ENCODE peak calls at places on chromosome 12, in ten cellular contexts. One of them, this sample, is unnamed.

GRCh38 chr12:116060765-116061164 is 216.7 kb downstream of the MED13L start:
- DNase-seq in endothelial cell: no peak
- DNase-seq in psoas muscle: no peak
- DNase-seq in activated T-cell treated with anti-CD3 and anti-CD28 coated beads for 4 hours: no peak
- DNase-seq in osteocyte: no peak
- DNase-seq in EL: peak; percentile 36
- DNase-seq in activated CD4-positive, alpha-beta T cell treated with anti-CD3 and anti-CD28 coated beads, Interleukin-2, amount 10 ng/mL, durations not matched to agents 7 days and 5 days: peak; percentile 16
- DNase-seq in germinal center: peak; percentile 53
- DNase-seq in COR-L47: no peak
- DNase-seq in globus pallidus: no peak
- DNase-seq in this sample: no peak

GRCh38 chr12:42741771-42742510 is 152.4 kb upstream of the PRICKLE1 start:
- DNase-seq in endothelial cell: no peak
- DNase-seq in psoas muscle: no peak
- DNase-seq in activated T-cell treated with anti-CD3 and anti-CD28 coated beads for 4 hours: no peak
- DNase-seq in osteocyte: no peak
- DNase-seq in EL: peak; percentile 78
- DNase-seq in activated CD4-positive, alpha-beta T cell treated with anti-CD3 and anti-CD28 coated beads, Interleukin-2, amount 10 ng/mL, durations not matched to agents 7 days and 5 days: no peak
- DNase-seq in germinal center: no peak
- DNase-seq in COR-L47: no peak
- DNase-seq in globus pallidus: no peak
- DNase-seq in this sample: no peak

GRCh38 chr12:76883151-76883550 is 4.3 kb upstream of the CSRP2 start:
- DNase-seq in endothelial cell: no peak
- DNase-seq in psoas muscle: no peak
- DNase-seq in activated T-cell treated with anti-CD3 and anti-CD28 coated beads for 4 hours: no peak
- DNase-seq in osteocyte: no peak
- DNase-seq in EL: peak; percentile 86
- DNase-seq in activated CD4-positive, alpha-beta T cell treated with anti-CD3 and anti-CD28 coated beads, Interleukin-2, amount 10 ng/mL, durations not matched to agents 7 days and 5 days: no peak
- DNase-seq in germinal center: no peak
- DNase-seq in COR-L47: no peak
- DNase-seq in globus pallidus: no peak
- DNase-seq in this sample: no peak

GRCh38 chr12:96879301-96879700 is 27.8 kb upstream of the NEDD1 start:
- DNase-seq in endothelial cell: no peak
- DNase-seq in psoas muscle: no peak
- DNase-seq in activated T-cell treated with anti-CD3 and anti-CD28 coated beads for 4 hours: no peak
- DNase-seq in osteocyte: no peak
- DNase-seq in EL: peak; percentile 38
- DNase-seq in activated CD4-positive, alpha-beta T cell treated with anti-CD3 and anti-CD28 coated beads, Interleukin-2, amount 10 ng/mL, durations not matched to agents 7 days and 5 days: no peak
- DNase-seq in germinal center: no peak
- DNase-seq in COR-L47: no peak
- DNase-seq in globus pallidus: no peak
- DNase-seq in this sample: no peak

GRCh38 chr12:79262938-79263337 is 398.4 kb downstream of the SYT1 start:
- DNase-seq in endothelial cell: no peak
- DNase-seq in psoas muscle: no peak
- DNase-seq in activated T-cell treated with anti-CD3 and anti-CD28 coated beads for 4 hours: no peak
- DNase-seq in osteocyte: no peak
- DNase-seq in EL: peak; percentile 36
- DNase-seq in activated CD4-positive, alpha-beta T cell treated with anti-CD3 and anti-CD28 coated beads, Interleukin-2, amount 10 ng/mL, durations not matched to agents 7 days and 5 days: no peak
- DNase-seq in germinal center: no peak
- DNase-seq in COR-L47: no peak
- DNase-seq in globus pallidus: no peak
- DNase-seq in this sample: no peak

GRCh38 chr12:43676183-43676813 is 82.3 kb downstream of the PUS7L start:
- DNase-seq in endothelial cell: peak; percentile 24
- DNase-seq in psoas muscle: no peak
- DNase-seq in activated T-cell treated with anti-CD3 and anti-CD28 coated beads for 4 hours: no peak
- DNase-seq in osteocyte: no peak
- DNase-seq in EL: peak; percentile 6
- DNase-seq in activated CD4-positive, alpha-beta T cell treated with anti-CD3 and anti-CD28 coated beads, Interleukin-2, amount 10 ng/mL, durations not matched to agents 7 days and 5 days: peak; percentile 15
- DNase-seq in germinal center: peak; percentile 27
- DNase-seq in COR-L47: no peak
- DNase-seq in globus pallidus: no peak
- DNase-seq in this sample: no peak

GRCh38 chr12:81759215-81759991 is at the start of gene PPFIA2:
- DNase-seq in endothelial cell: peak; percentile 18
- DNase-seq in psoas muscle: peak; percentile 17
- DNase-seq in activated T-cell treated with anti-CD3 and anti-CD28 coated beads for 4 hours: no peak
- DNase-seq in osteocyte: no peak
- DNase-seq in EL: no peak
- DNase-seq in activated CD4-positive, alpha-beta T cell treated with anti-CD3 and anti-CD28 coated beads, Interleukin-2, amount 10 ng/mL, durations not matched to agents 7 days and 5 days: peak; percentile 19
- DNase-seq in germinal center: no peak
- DNase-seq in COR-L47: peak; percentile 48
- DNase-seq in globus pallidus: peak; percentile 51
- DNase-seq in this sample: peak; percentile 13

GRCh38 chr12:12172106-12172511 is 94.7 kb downstream of the LRP6 start:
- DNase-seq in endothelial cell: no peak
- DNase-seq in psoas muscle: no peak
- DNase-seq in activated T-cell treated with anti-CD3 and anti-CD28 coated beads for 4 hours: no peak
- DNase-seq in osteocyte: no peak
- DNase-seq in EL: peak; percentile 55
- DNase-seq in activated CD4-positive, alpha-beta T cell treated with anti-CD3 and anti-CD28 coated beads, Interleukin-2, amount 10 ng/mL, durations not matched to agents 7 days and 5 days: peak; percentile 56
- DNase-seq in germinal center: no peak
- DNase-seq in COR-L47: no peak
- DNase-seq in globus pallidus: no peak
- DNase-seq in this sample: no peak

GRCh38 chr12:115450710-115451109 is 766.7 kb upstream of the TBX3 start:
- DNase-seq in endothelial cell: no peak
- DNase-seq in psoas muscle: no peak
- DNase-seq in activated T-cell treated with anti-CD3 and anti-CD28 coated beads for 4 hours: no peak
- DNase-seq in osteocyte: no peak
- DNase-seq in EL: no peak
- DNase-seq in activated CD4-positive, alpha-beta T cell treated with anti-CD3 and anti-CD28 coated beads, Interleukin-2, amount 10 ng/mL, durations not matched to agents 7 days and 5 days: no peak
- DNase-seq in germinal center: no peak
- DNase-seq in COR-L47: no peak
- DNase-seq in globus pallidus: no peak
- DNase-seq in this sample: no peak

GRCh38 chr12:98399532-98399931 is 115.9 kb upstream of the TMPO start:
- DNase-seq in endothelial cell: no peak
- DNase-seq in psoas muscle: no peak
- DNase-seq in activated T-cell treated with anti-CD3 and anti-CD28 coated beads for 4 hours: peak; percentile 61
- DNase-seq in osteocyte: no peak
- DNase-seq in EL: peak; percentile 70
- DNase-seq in activated CD4-positive, alpha-beta T cell treated with anti-CD3 and anti-CD28 coated beads, Interleukin-2, amount 10 ng/mL, durations not matched to agents 7 days and 5 days: peak; percentile 61
- DNase-seq in germinal center: no peak
- DNase-seq in COR-L47: peak; percentile 43
- DNase-seq in globus pallidus: no peak
- DNase-seq in this sample: peak; percentile 27

GRCh38 chr12:59620326-59620725 is 24.5 kb downstream of the SLC16A7 start:
- DNase-seq in endothelial cell: no peak
- DNase-seq in psoas muscle: no peak
- DNase-seq in activated T-cell treated with anti-CD3 and anti-CD28 coated beads for 4 hours: no peak
- DNase-seq in osteocyte: no peak
- DNase-seq in EL: no peak
- DNase-seq in activated CD4-positive, alpha-beta T cell treated with anti-CD3 and anti-CD28 coated beads, Interleukin-2, amount 10 ng/mL, durations not matched to agents 7 days and 5 days: no peak
- DNase-seq in germinal center: no peak
- DNase-seq in COR-L47: no peak
- DNase-seq in globus pallidus: peak; percentile 25
- DNase-seq in this sample: no peak

GRCh38 chr12:8047842-8048241 is 15.3 kb downstream of the FOXJ2 start:
- DNase-seq in endothelial cell: no peak
- DNase-seq in psoas muscle: no peak
- DNase-seq in activated T-cell treated with anti-CD3 and anti-CD28 coated beads for 4 hours: no peak
- DNase-seq in osteocyte: no peak
- DNase-seq in EL: no peak
- DNase-seq in activated CD4-positive, alpha-beta T cell treated with anti-CD3 and anti-CD28 coated beads, Interleukin-2, amount 10 ng/mL, durations not matched to agents 7 days and 5 days: no peak
- DNase-seq in germinal center: no peak
- DNase-seq in COR-L47: no peak
- DNase-seq in globus pallidus: no peak
- DNase-seq in this sample: no peak

GRCh38 chr12:21751517-21751916 is 23.0 kb downstream of the KCNJ8 start:
- DNase-seq in endothelial cell: no peak
- DNase-seq in psoas muscle: no peak
- DNase-seq in activated T-cell treated with anti-CD3 and anti-CD28 coated beads for 4 hours: no peak
- DNase-seq in osteocyte: no peak
- DNase-seq in EL: peak; percentile 8
- DNase-seq in activated CD4-positive, alpha-beta T cell treated with anti-CD3 and anti-CD28 coated beads, Interleukin-2, amount 10 ng/mL, durations not matched to agents 7 days and 5 days: no peak
- DNase-seq in germinal center: no peak
- DNase-seq in COR-L47: no peak
- DNase-seq in globus pallidus: no peak
- DNase-seq in this sample: no peak

GRCh38 chr12:91940826-91941225 is 204.8 kb downstream of the BTG1 start:
- DNase-seq in endothelial cell: no peak
- DNase-seq in psoas muscle: no peak
- DNase-seq in activated T-cell treated with anti-CD3 and anti-CD28 coated beads for 4 hours: no peak
- DNase-seq in osteocyte: no peak
- DNase-seq in EL: no peak
- DNase-seq in activated CD4-positive, alpha-beta T cell treated with anti-CD3 and anti-CD28 coated beads, Interleukin-2, amount 10 ng/mL, durations not matched to agents 7 days and 5 days: no peak
- DNase-seq in germinal center: no peak
- DNase-seq in COR-L47: no peak
- DNase-seq in globus pallidus: no peak
- DNase-seq in this sample: no peak

GRCh38 chr12:93636708-93637107 is 40.5 kb upstream of the CRADD start:
- DNase-seq in endothelial cell: no peak
- DNase-seq in psoas muscle: no peak
- DNase-seq in activated T-cell treated with anti-CD3 and anti-CD28 coated beads for 4 hours: no peak
- DNase-seq in osteocyte: no peak
- DNase-seq in EL: no peak
- DNase-seq in activated CD4-positive, alpha-beta T cell treated with anti-CD3 and anti-CD28 coated beads, Interleukin-2, amount 10 ng/mL, durations not matched to agents 7 days and 5 days: no peak
- DNase-seq in germinal center: no peak
- DNase-seq in COR-L47: no peak
- DNase-seq in globus pallidus: no peak
- DNase-seq in this sample: no peak

GRCh38 chr12:80353254-80353653 is 90.8 kb upstream of the PTPRQ start:
- DNase-seq in endothelial cell: no peak
- DNase-seq in psoas muscle: no peak
- DNase-seq in activated T-cell treated with anti-CD3 and anti-CD28 coated beads for 4 hours: no peak
- DNase-seq in osteocyte: no peak
- DNase-seq in EL: peak; percentile 25
- DNase-seq in activated CD4-positive, alpha-beta T cell treated with anti-CD3 and anti-CD28 coated beads, Interleukin-2, amount 10 ng/mL, durations not matched to agents 7 days and 5 days: no peak
- DNase-seq in germinal center: no peak
- DNase-seq in COR-L47: no peak
- DNase-seq in globus pallidus: no peak
- DNase-seq in this sample: no peak

GRCh38 chr12:49621651-49622500 is 1.5 kb upstream of the PRPF40B start:
- DNase-seq in endothelial cell: no peak
- DNase-seq in psoas muscle: no peak
- DNase-seq in activated T-cell treated with anti-CD3 and anti-CD28 coated beads for 4 hours: no peak
- DNase-seq in osteocyte: no peak
- DNase-seq in EL: peak; percentile 40
- DNase-seq in activated CD4-positive, alpha-beta T cell treated with anti-CD3 and anti-CD28 coated beads, Interleukin-2, amount 10 ng/mL, durations not matched to agents 7 days and 5 days: no peak
- DNase-seq in germinal center: no peak
- DNase-seq in COR-L47: no peak
- DNase-seq in globus pallidus: no peak
- DNase-seq in this sample: no peak

GRCh38 chr12:12356886-12357696 is at the start of gene BORCS5:
- DNase-seq in endothelial cell: peak; percentile 90
- DNase-seq in psoas muscle: peak; percentile 98
- DNase-seq in activated T-cell treated with anti-CD3 and anti-CD28 coated beads for 4 hours: peak; percentile 97
- DNase-seq in osteocyte: peak; percentile 95
- DNase-seq in EL: peak; percentile 94
- DNase-seq in activated CD4-positive, alpha-beta T cell treated with anti-CD3 and anti-CD28 coated beads, Interleukin-2, amount 10 ng/mL, durations not matched to agents 7 days and 5 days: peak; percentile 99
- DNase-seq in germinal center: peak; percentile 92
- DNase-seq in COR-L47: peak; percentile 89
- DNase-seq in globus pallidus: peak; percentile 98
- DNase-seq in this sample: peak; percentile 97

GRCh38 chr12:89709994-89710872 is 1.6 kb upstream of the ATP2B1 start:
- DNase-seq in endothelial cell: peak; percentile 62
- DNase-seq in psoas muscle: peak; percentile 70
- DNase-seq in activated T-cell treated with anti-CD3 and anti-CD28 coated beads for 4 hours: peak; percentile 25
- DNase-seq in osteocyte: no peak
- DNase-seq in EL: peak; percentile 58
- DNase-seq in activated CD4-positive, alpha-beta T cell treated with anti-CD3 and anti-CD28 coated beads, Interleukin-2, amount 10 ng/mL, durations not matched to agents 7 days and 5 days: peak; percentile 37
- DNase-seq in germinal center: no peak
- DNase-seq in COR-L47: no peak
- DNase-seq in globus pallidus: no peak
- DNase-seq in this sample: peak; percentile 48

GRCh38 chr12:30882706-30883105 is 43.8 kb upstream of the TSPAN11 start:
- DNase-seq in endothelial cell: no peak
- DNase-seq in psoas muscle: no peak
- DNase-seq in activated T-cell treated with anti-CD3 and anti-CD28 coated beads for 4 hours: no peak
- DNase-seq in osteocyte: no peak
- DNase-seq in EL: no peak
- DNase-seq in activated CD4-positive, alpha-beta T cell treated with anti-CD3 and anti-CD28 coated beads, Interleukin-2, amount 10 ng/mL, durations not matched to agents 7 days and 5 days: no peak
- DNase-seq in germinal center: no peak
- DNase-seq in COR-L47: no peak
- DNase-seq in globus pallidus: peak; percentile 35
- DNase-seq in this sample: no peak

GRCh38 chr12:130470969-130471368 is 133.3 kb downstream of the PIWIL1 start:
- DNase-seq in endothelial cell: no peak
- DNase-seq in psoas muscle: no peak
- DNase-seq in activated T-cell treated with anti-CD3 and anti-CD28 coated beads for 4 hours: no peak
- DNase-seq in osteocyte: no peak
- DNase-seq in EL: no peak
- DNase-seq in activated CD4-positive, alpha-beta T cell treated with anti-CD3 and anti-CD28 coated beads, Interleukin-2, amount 10 ng/mL, durations not matched to agents 7 days and 5 days: no peak
- DNase-seq in germinal center: no peak
- DNase-seq in COR-L47: no peak
- DNase-seq in globus pallidus: no peak
- DNase-seq in this sample: no peak

GRCh38 chr12:109732321-109733305 is 19.0 kb downstream of the FAM222A start:
- DNase-seq in endothelial cell: no peak
- DNase-seq in psoas muscle: peak; percentile 4
- DNase-seq in activated T-cell treated with anti-CD3 and anti-CD28 coated beads for 4 hours: no peak
- DNase-seq in osteocyte: no peak
- DNase-seq in EL: no peak
- DNase-seq in activated CD4-positive, alpha-beta T cell treated with anti-CD3 and anti-CD28 coated beads, Interleukin-2, amount 10 ng/mL, durations not matched to agents 7 days and 5 days: no peak
- DNase-seq in germinal center: no peak
- DNase-seq in COR-L47: no peak
- DNase-seq in globus pallidus: no peak
- DNase-seq in this sample: no peak

GRCh38 chr12:53564941-53565340 is 57.7 kb upstream of the NPFF start:
- DNase-seq in endothelial cell: no peak
- DNase-seq in psoas muscle: no peak
- DNase-seq in activated T-cell treated with anti-CD3 and anti-CD28 coated beads for 4 hours: no peak
- DNase-seq in osteocyte: no peak
- DNase-seq in EL: no peak
- DNase-seq in activated CD4-positive, alpha-beta T cell treated with anti-CD3 and anti-CD28 coated beads, Interleukin-2, amount 10 ng/mL, durations not matched to agents 7 days and 5 days: no peak
- DNase-seq in germinal center: no peak
- DNase-seq in COR-L47: no peak
- DNase-seq in globus pallidus: no peak
- DNase-seq in this sample: no peak

GRCh38 chr12:13135336-13136178 is 32.1 kb upstream of the GSG1 start:
- DNase-seq in endothelial cell: no peak
- DNase-seq in psoas muscle: peak; percentile 66
- DNase-seq in activated T-cell treated with anti-CD3 and anti-CD28 coated beads for 4 hours: no peak
- DNase-seq in osteocyte: peak; percentile 89
- DNase-seq in EL: peak; percentile 93
- DNase-seq in activated CD4-positive, alpha-beta T cell treated with anti-CD3 and anti-CD28 coated beads, Interleukin-2, amount 10 ng/mL, durations not matched to agents 7 days and 5 days: no peak
- DNase-seq in germinal center: no peak
- DNase-seq in COR-L47: no peak
- DNase-seq in globus pallidus: peak; percentile 51
- DNase-seq in this sample: peak; percentile 87

GRCh38 chr12:108640802-108641445 is 7.2 kb upstream of the SELPLG start:
- DNase-seq in endothelial cell: no peak
- DNase-seq in psoas muscle: no peak
- DNase-seq in activated T-cell treated with anti-CD3 and anti-CD28 coated beads for 4 hours: no peak
- DNase-seq in osteocyte: no peak
- DNase-seq in EL: peak; percentile 49
- DNase-seq in activated CD4-positive, alpha-beta T cell treated with anti-CD3 and anti-CD28 coated beads, Interleukin-2, amount 10 ng/mL, durations not matched to agents 7 days and 5 days: no peak
- DNase-seq in germinal center: no peak
- DNase-seq in COR-L47: peak; percentile 11
- DNase-seq in globus pallidus: no peak
- DNase-seq in this sample: no peak

GRCh38 chr12:107580750-107581529 is 104.7 kb upstream of the PWP1 start:
- DNase-seq in endothelial cell: peak; percentile 30
- DNase-seq in psoas muscle: no peak
- DNase-seq in activated T-cell treated with anti-CD3 and anti-CD28 coated beads for 4 hours: no peak
- DNase-seq in osteocyte: no peak
- DNase-seq in EL: no peak
- DNase-seq in activated CD4-positive, alpha-beta T cell treated with anti-CD3 and anti-CD28 coated beads, Interleukin-2, amount 10 ng/mL, durations not matched to agents 7 days and 5 days: no peak
- DNase-seq in germinal center: no peak
- DNase-seq in COR-L47: no peak
- DNase-seq in globus pallidus: no peak
- DNase-seq in this sample: no peak

GRCh38 chr12:89573081-89573810 is 47.4 kb upstream of the POC1B start:
- DNase-seq in endothelial cell: no peak
- DNase-seq in psoas muscle: no peak
- DNase-seq in activated T-cell treated with anti-CD3 and anti-CD28 coated beads for 4 hours: no peak
- DNase-seq in osteocyte: no peak
- DNase-seq in EL: peak; percentile 22
- DNase-seq in activated CD4-positive, alpha-beta T cell treated with anti-CD3 and anti-CD28 coated beads, Interleukin-2, amount 10 ng/mL, durations not matched to agents 7 days and 5 days: no peak
- DNase-seq in germinal center: no peak
- DNase-seq in COR-L47: no peak
- DNase-seq in globus pallidus: no peak
- DNase-seq in this sample: no peak

GRCh38 chr12:120528861-120529525 is at the start of gene COQ5:
- DNase-seq in endothelial cell: peak; percentile 87
- DNase-seq in psoas muscle: peak; percentile 90
- DNase-seq in activated T-cell treated with anti-CD3 and anti-CD28 coated beads for 4 hours: peak; percentile 80
- DNase-seq in osteocyte: peak; percentile 94
- DNase-seq in EL: peak; percentile 85
- DNase-seq in activated CD4-positive, alpha-beta T cell treated with anti-CD3 and anti-CD28 coated beads, Interleukin-2, amount 10 ng/mL, durations not matched to agents 7 days and 5 days: peak; percentile 88
- DNase-seq in germinal center: peak; percentile 79
- DNase-seq in COR-L47: peak; percentile 79
- DNase-seq in globus pallidus: peak; percentile 90
- DNase-seq in this sample: peak; percentile 92

This sample was measured in mucosa of gallbladder.